ENCODE peak calls at places on chromosomes 2 and 18, in six cellular contexts. B is stomach, Z is spleen, V is sigmoid colon, N is breast epithelium, Y is prostate gland. C is an unnamed sample.

GRCh38 chr2:148534416-148535205 is 109.9 kb upstream of the EPC2 start:
- DNase-seq in B (no peak), Z (no peak), V (no peak), N (no peak), Y (no peak), C (no peak)

GRCh38 chr2:173782681-173783080 is 182.5 kb downstream of the SP3 start:
- DNase-seq in B (no peak), Z (no peak), V (no peak), N (no peak), Y (no peak), C (no peak)

GRCh38 chr2:218261424-218262273 is 834 bp downstream of the GPBAR1 start:
- DNase-seq in B (no peak), Z (no peak), V (peak), N (peak), Y (no peak), C (no peak)

GRCh38 chr2:175619591-175619990 is 382.5 kb downstream of the LNPK start:
- DNase-seq in B (no peak), Z (no peak), V (no peak), N (no peak), Y (no peak), C (no peak)

GRCh38 chr2:167294031-167294774 is 405.9 kb downstream of the XIRP2 start:
- DNase-seq in B (no peak), Z (peak), V (no peak), N (no peak), Y (no peak), C (no peak)

GRCh38 chr2:16025211-16025875 is 85.0 kb downstream of the MYCN start:
- DNase-seq in B (no peak), Z (no peak), V (no peak), N (no peak), Y (no peak), C (no peak)

GRCh38 chr18:26540041-26540628 is 8.2 kb downstream of the KCTD1 start:
- DNase-seq in B (no peak), Z (no peak), V (no peak), N (no peak), Y (no peak), C (peak)

GRCh38 chr18:75231053-75231406 is 20.4 kb downstream of the TSHZ1 start:
- DNase-seq in B (no peak), Z (no peak), V (no peak), N (no peak), Y (no peak), C (no peak)

GRCh38 chr2:72917875-72918660 is 749 bp downstream of the EMX1 start:
- DNase-seq in B (peak), Z (peak), V (peak), N (no peak), Y (no peak), C (no peak)

GRCh38 chr2:53549497-53549896 is 218.1 kb upstream of the CHAC2 start:
- DNase-seq in B (no peak), Z (no peak), V (no peak), N (no peak), Y (no peak), C (no peak)

GRCh38 chr2:216292886-216293291 is 79.4 kb downstream of the MARCHF4 start:
- DNase-seq in B (no peak), Z (no peak), V (no peak), N (no peak), Y (no peak), C (no peak)

GRCh38 chr2:171482877-171483276 is 39.4 kb upstream of the CYBRD1 start:
- DNase-seq in B (no peak), Z (no peak), V (no peak), N (no peak), Y (no peak), C (no peak)

GRCh38 chr2:216064684-216065083 is 16.9 kb downstream of the PECR start:
- DNase-seq in B (no peak), Z (no peak), V (no peak), N (no peak), Y (no peak), C (no peak)

GRCh38 chr2:154850532-154850931 is 152.0 kb downstream of the KCNJ3 start:
- DNase-seq in B (no peak), Z (no peak), V (no peak), N (no peak), Y (no peak), C (no peak)

GRCh38 chr18:26956894-26957293 is 91.4 kb upstream of the AQP4 start:
- DNase-seq in B (no peak), Z (no peak), V (no peak), N (no peak), Y (no peak), C (no peak)

GRCh38 chr2:207459990-207460757 is 69.6 kb upstream of the CREB1 start:
- DNase-seq in B (no peak), Z (no peak), V (no peak), N (no peak), Y (no peak), C (no peak)

GRCh38 chr18:74147779-74148542 is at the start of the genes FBXO15 and TIMM21:
- DNase-seq in B (peak), Z (peak), V (peak), N (peak), Y (peak), C (peak)
- TF ChIP-seq POLR2A in B (no peak), Z (peak), V (peak), N (no peak), Y (peak), C (peak)

DNA sequence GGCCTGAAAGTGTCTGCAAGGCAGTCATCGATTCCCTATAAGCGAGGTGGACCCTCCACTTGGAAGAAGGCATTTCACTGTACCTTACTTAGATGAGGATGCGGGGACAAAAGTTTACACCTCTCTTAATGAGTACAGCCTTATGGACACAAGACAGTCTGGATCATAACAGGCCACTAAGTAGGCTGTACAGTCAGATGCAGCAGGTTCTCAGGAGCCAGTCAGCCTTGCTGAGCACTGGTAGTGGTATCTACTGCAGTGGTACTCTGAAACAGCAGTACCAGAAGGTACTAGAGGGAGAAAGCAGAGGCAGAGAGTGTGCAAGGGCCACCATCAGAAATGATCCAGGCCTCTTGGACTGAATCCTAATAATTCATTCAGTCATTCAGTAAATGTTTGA is 77.6 kb downstream of the KCMF1 start:
- DNase-seq in B (no peak), Z (no peak), V (no peak), N (no peak), Y (no peak), C (no peak)
- TF ChIP-seq POLR2AphosphoS5 in B (no peak), Z (no peak), V (no peak), N (no peak), Y (no peak), C (no peak)

GRCh38 chr2:117984208-117984607 is 29.7 kb downstream of the CCDC93 start:
- DNase-seq in B (no peak), Z (no peak), V (no peak), N (no peak), Y (no peak), C (no peak)
- H3K27ac ChIP-seq in B (no peak), Z (no peak), V (no peak), N (no peak), Y (no peak), C (no peak)

DNA sequence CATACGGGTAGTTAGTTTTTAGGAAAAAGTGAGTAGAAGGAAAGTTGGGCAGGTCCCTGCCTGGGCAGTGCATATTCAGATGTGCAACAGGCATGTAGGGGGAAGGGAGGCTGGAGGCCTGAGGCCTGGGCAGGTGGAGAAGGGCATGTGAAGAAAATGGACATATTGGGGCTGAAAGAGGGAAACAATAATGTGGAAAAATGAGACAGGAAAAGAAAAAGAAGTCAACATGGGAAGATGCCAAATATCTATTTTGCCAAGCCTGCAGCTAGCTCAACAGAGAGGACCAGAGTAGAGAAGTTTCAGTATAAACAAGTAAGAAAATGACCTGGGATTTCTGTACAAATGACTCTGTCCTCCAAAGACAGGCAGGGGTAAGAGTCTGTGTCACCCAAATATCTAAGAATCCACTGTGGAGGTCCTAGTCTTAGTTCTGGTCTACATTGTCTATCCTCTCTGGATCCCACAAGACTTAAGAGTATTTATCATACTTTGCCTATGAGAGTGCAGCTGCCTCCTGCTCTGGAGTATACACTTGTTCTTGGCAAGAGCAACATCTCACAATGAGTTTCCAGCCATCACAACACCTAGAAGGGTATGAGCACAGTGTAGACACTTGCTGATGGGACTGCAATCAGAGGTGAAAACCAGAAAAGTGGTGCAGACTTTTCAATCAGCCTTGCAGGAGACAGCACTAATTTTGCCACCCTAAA is 80.2 kb downstream of the CLHC1 start:
- DNase-seq in B (no peak), Z (no peak), V (no peak), N (no peak), Y (no peak), C (no peak)
- TF ChIP-seq POLR2A in B (no peak), Z (no peak), V (no peak), N (no peak), Y (no peak), C (no peak)

DNA sequence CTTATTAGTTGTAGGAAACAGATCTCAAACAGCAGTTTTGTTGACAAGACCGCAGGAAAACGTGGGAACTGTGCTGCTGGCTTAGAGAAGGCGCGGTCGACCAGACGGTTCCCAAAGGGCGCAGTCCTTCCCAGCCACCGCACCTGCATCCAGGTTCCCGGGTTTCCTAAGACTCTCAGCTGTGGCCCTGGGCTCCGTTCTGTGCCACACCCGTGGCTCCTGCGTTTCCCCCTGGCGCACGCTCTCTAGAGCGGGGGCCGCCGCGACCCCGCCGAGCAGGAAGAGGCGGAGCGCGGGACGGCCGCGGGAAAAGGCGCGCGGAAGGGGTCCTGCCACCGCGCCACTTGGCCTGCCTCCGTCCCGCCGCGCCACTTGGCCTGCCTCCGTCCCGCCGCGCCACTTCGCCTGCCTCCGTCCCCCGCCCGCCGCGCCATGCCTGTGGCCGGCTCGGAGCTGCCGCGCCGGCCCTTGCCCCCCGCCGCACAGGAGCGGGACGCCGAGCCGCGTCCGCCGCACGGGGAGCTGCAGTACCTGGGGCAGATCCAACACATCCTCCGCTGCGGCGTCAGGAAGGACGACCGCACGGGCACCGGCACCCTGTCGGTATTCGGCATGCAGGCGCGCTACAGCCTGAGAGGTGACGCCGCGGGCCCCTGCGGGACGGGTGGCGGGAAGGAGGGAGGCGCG is at the start of gene TYMS:
- DNase-seq in B (peak), Z (peak), V (no peak), N (no peak), Y (peak), C (no peak)
- TF ChIP-seq POLR2AphosphoS5 in B (no peak), Z (no peak), V (no peak), N (no peak), Y (no peak), C (no peak)

DNA sequence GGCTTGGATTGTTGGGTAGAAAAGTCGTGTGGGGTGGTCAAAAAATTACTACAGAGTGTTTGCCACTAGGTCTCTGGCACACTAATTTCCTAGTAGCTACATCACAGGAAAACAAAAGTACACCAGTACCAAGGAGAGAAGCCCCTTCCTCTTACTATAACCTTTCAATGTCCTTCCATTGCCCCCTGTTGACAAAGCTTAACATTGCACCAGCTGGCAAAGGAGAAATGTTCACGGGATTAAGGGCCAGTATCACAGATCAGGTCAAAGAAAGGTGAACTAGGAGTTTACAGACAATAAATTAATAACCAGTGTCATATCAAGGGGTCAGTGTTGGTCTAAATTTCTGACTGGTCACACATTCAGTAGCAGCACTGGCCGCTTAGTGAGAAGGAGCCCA is 1139.6 kb upstream of the FAM98A start:
- DNase-seq in B (no peak), Z (no peak), V (no peak), N (no peak), Y (no peak), C (no peak)
- H3K27ac ChIP-seq in B (no peak), Z (no peak), V (no peak), N (no peak), Y (no peak), C (no peak)

DNA sequence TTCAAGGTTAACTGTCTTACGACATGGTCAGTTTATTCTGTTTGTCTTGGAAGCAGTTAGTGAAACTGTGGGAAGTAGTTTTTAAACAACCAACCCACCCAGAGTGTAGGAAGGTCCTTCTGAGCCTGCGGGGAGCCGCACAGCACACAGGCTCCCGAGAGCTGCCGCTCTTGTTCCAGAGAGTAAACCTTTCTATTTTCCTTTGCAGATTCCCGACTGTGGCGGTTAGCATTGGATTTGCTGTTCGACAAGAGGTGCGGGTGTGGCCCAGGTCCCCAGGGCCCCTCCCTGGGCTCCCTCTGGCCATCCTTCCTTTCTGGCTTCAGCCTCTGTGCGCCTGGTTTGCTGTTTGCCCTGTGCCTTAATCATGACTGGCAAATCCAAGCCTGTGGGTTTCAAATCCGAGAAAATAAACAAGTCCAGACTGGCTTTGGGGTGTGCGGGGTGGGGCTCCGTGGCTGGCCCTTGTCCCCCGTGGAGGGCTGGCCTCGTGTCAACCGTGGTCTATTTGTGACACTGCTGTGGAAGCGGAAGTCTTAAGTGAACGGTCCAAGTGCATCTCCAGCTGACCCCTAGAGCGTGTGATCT is 30.7 kb downstream of the IMPA2 start:
- DNase-seq in B (peak), Z (no peak), V (no peak), N (no peak), Y (peak), C (no peak)
- TF ChIP-seq POLR2A in B (no peak), Z (no peak), V (no peak), N (no peak), Y (no peak), C (no peak)

GRCh38 chr2:17894551-17894950 is 16.1 kb downstream of the KCNS3 start:
- DNase-seq in B (no peak), Z (no peak), V (no peak), N (no peak), Y (no peak), C (peak)

GRCh38 chr2:17894005-17894404 is 15.5 kb downstream of the KCNS3 start:
- DNase-seq in B (no peak), Z (no peak), V (no peak), N (no peak), Y (no peak), C (peak)

GRCh38 chr2:17901246-17901645 is 22.8 kb downstream of the KCNS3 start:
- DNase-seq in B (no peak), Z (no peak), V (no peak), N (no peak), Y (no peak), C (no peak)

GRCh38 chr2:17899871-17900270 is 21.4 kb downstream of the KCNS3 start:
- DNase-seq in B (no peak), Z (no peak), V (no peak), N (no peak), Y (no peak), C (no peak)
- TF ChIP-seq POLR2AphosphoS5 in B (no peak), Z (no peak), V (no peak), N (no peak), Y (no peak), C (no peak)

DNA sequence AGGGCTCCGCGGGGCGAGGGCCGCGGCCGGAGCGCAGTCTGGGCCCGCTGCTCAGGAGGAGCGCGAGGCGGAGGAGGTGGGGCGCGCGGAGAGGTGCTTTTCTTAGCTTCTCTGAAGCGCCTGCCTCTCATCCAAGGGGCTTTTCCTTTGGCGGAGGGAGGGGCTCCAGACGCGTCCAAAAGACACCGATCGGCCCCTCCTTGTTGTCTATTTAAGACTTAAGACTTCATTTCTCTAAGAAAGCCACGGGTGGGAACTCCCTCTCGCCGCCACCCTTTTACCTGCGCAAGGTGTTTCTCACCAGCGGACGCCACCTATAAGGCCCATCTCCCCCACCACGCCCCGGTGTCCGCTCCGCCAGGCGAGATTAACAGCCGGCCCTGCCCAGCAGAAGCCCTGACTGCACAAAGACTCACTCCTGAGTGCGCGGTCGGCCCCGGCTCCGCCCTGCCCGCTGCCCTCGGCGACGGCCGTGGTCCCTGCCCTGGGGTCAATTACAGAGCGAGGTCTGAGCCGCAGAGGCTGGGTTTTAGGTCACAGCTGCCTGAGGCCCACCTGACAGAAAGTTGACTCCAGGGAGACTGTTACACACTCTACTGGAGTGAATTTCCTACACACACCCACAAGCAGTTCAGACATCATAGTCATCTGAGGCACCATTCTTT is at the start of gene DSC2:
- DNase-seq in B (peak), Z (peak), V (no peak), N (peak), Y (peak), C (no peak)
- H3K27ac ChIP-seq in B (peak), Z (peak), V (peak), N (peak), Y (peak), C (peak)

C was measured in esophagus muscularis mucosa.